ENCODE peak calls at places on chromosomes 11 and 22, in five cellular contexts. One of them, this sample, is unnamed.

GRCh38 chr11:84855846-84856245 is 771.3 kb downstream of the DLG2 start:
- DNase-seq in fibroblast of the aortic adventitia: peak
- DNase-seq in SK-N-SH: no peak
- DNase-seq in small intestine: no peak
- DNase-seq in mesenteric fat pad: no peak
- DNase-seq in this sample: no peak

GRCh38 chr11:17839973-17840611 is 105.5 kb downstream of the KCNC1 start:
- DNase-seq in fibroblast of the aortic adventitia: no peak
- DNase-seq in SK-N-SH: no peak
- DNase-seq in small intestine: no peak
- DNase-seq in mesenteric fat pad: no peak
- DNase-seq in this sample: no peak

GRCh38 chr22:47161631-47162030 is 399.2 kb downstream of the TBC1D22A start:
- DNase-seq in fibroblast of the aortic adventitia: no peak
- DNase-seq in SK-N-SH: no peak
- DNase-seq in small intestine: no peak
- DNase-seq in mesenteric fat pad: peak
- DNase-seq in this sample: peak

GRCh38 chr11:80505771-80506170 is 1064.9 kb upstream of the TENM4 start:
- DNase-seq in fibroblast of the aortic adventitia: no peak
- DNase-seq in SK-N-SH: no peak
- DNase-seq in small intestine: no peak
- DNase-seq in mesenteric fat pad: no peak
- DNase-seq in this sample: no peak

GRCh38 chr11:71996946-71997345 is 1.8 kb upstream of the IL18BP start:
- DNase-seq in fibroblast of the aortic adventitia: no peak
- DNase-seq in SK-N-SH: no peak
- DNase-seq in small intestine: no peak
- DNase-seq in mesenteric fat pad: no peak
- DNase-seq in this sample: peak

GRCh38 chr11:34209809-34210208 is 104.4 kb downstream of the NAT10 start:
- DNase-seq in fibroblast of the aortic adventitia: no peak
- DNase-seq in SK-N-SH: no peak
- DNase-seq in small intestine: peak
- DNase-seq in mesenteric fat pad: no peak
- DNase-seq in this sample: no peak

GRCh38 chr11:47442514-47442913 is 6.4 kb downstream of the RAPSN start:
- DNase-seq in fibroblast of the aortic adventitia: no peak
- DNase-seq in SK-N-SH: no peak
- DNase-seq in small intestine: no peak
- DNase-seq in mesenteric fat pad: no peak
- DNase-seq in this sample: no peak

GRCh38 chr11:96277696-96278038 is 65.3 kb downstream of the MAML2 start:
- DNase-seq in fibroblast of the aortic adventitia: no peak
- DNase-seq in SK-N-SH: no peak
- DNase-seq in small intestine: no peak
- DNase-seq in mesenteric fat pad: no peak
- DNase-seq in this sample: no peak

GRCh38 chr22:49134076-49134475 is 693.6 kb downstream of the BRD1 start:
- DNase-seq in fibroblast of the aortic adventitia: no peak
- DNase-seq in SK-N-SH: no peak
- DNase-seq in small intestine: no peak
- DNase-seq in mesenteric fat pad: peak
- DNase-seq in this sample: no peak

GRCh38 chr22:47308886-47309285 is 546.4 kb downstream of the TBC1D22A start:
- DNase-seq in fibroblast of the aortic adventitia: no peak
- DNase-seq in SK-N-SH: no peak
- DNase-seq in small intestine: no peak
- DNase-seq in mesenteric fat pad: peak
- DNase-seq in this sample: no peak

GRCh38 chr11:61516191-61516590 is 7.6 kb downstream of the LRRC10B start:
- DNase-seq in fibroblast of the aortic adventitia: no peak
- DNase-seq in SK-N-SH: no peak
- DNase-seq in small intestine: no peak
- DNase-seq in mesenteric fat pad: no peak
- DNase-seq in this sample: no peak

GRCh38 chr11:130711193-130711592 is 205.1 kb downstream of the SNX19 start:
- DNase-seq in fibroblast of the aortic adventitia: no peak
- DNase-seq in SK-N-SH: no peak
- DNase-seq in small intestine: no peak
- DNase-seq in mesenteric fat pad: no peak
- DNase-seq in this sample: no peak

GRCh38 chr11:70268526-70268925 is 2.0 kb upstream of the PPFIA1 start:
- DNase-seq in fibroblast of the aortic adventitia: no peak
- DNase-seq in SK-N-SH: no peak
- DNase-seq in small intestine: no peak
- DNase-seq in mesenteric fat pad: no peak
- DNase-seq in this sample: no peak

GRCh38 chr11:14645247-14645912 is 1.8 kb downstream of the PDE3B start:
- DNase-seq in fibroblast of the aortic adventitia: peak
- DNase-seq in SK-N-SH: peak
- DNase-seq in small intestine: peak
- DNase-seq in mesenteric fat pad: no peak
- DNase-seq in this sample: no peak

GRCh38 chr11:129705341-129705740 is 110.3 kb upstream of the TMEM45B start:
- DNase-seq in fibroblast of the aortic adventitia: no peak
- DNase-seq in SK-N-SH: no peak
- DNase-seq in small intestine: peak
- DNase-seq in mesenteric fat pad: peak
- DNase-seq in this sample: no peak

GRCh38 chr11:122863704-122864326 is 18.7 kb upstream of the JHY start:
- DNase-seq in fibroblast of the aortic adventitia: peak
- DNase-seq in SK-N-SH: peak
- DNase-seq in small intestine: peak
- DNase-seq in mesenteric fat pad: no peak
- DNase-seq in this sample: peak

GRCh38 chr22:18114495-18114894 is 3.9 kb downstream of the TUBA8 start:
- DNase-seq in fibroblast of the aortic adventitia: no peak
- DNase-seq in SK-N-SH: no peak
- DNase-seq in small intestine: no peak
- DNase-seq in mesenteric fat pad: no peak
- DNase-seq in this sample: no peak

GRCh38 chr11:29780756-29781155 is 236.1 kb downstream of the KCNA4 start:
- DNase-seq in fibroblast of the aortic adventitia: no peak
- DNase-seq in SK-N-SH: no peak
- DNase-seq in small intestine: no peak
- DNase-seq in mesenteric fat pad: no peak
- DNase-seq in this sample: no peak

GRCh38 chr11:130561441-130561881 is 113.0 kb downstream of the ADAMTS15 start:
- DNase-seq in fibroblast of the aortic adventitia: no peak
- DNase-seq in SK-N-SH: no peak
- DNase-seq in small intestine: no peak
- DNase-seq in mesenteric fat pad: no peak
- DNase-seq in this sample: no peak

GRCh38 chr11:15800121-15800800 is 556.1 kb downstream of the SOX6 start:
- DNase-seq in fibroblast of the aortic adventitia: peak
- DNase-seq in SK-N-SH: no peak
- DNase-seq in small intestine: peak
- DNase-seq in mesenteric fat pad: no peak
- DNase-seq in this sample: peak

GRCh38 chr11:10413268-10413667 is 41.8 kb upstream of the AMPD3 start:
- DNase-seq in fibroblast of the aortic adventitia: no peak
- DNase-seq in SK-N-SH: no peak
- DNase-seq in small intestine: peak
- DNase-seq in mesenteric fat pad: no peak
- DNase-seq in this sample: peak

GRCh38 chr11:72326151-72326842 is 82.3 kb upstream of the PHOX2A start:
- DNase-seq in fibroblast of the aortic adventitia: peak
- DNase-seq in SK-N-SH: peak
- DNase-seq in small intestine: no peak
- DNase-seq in mesenteric fat pad: no peak
- DNase-seq in this sample: no peak

GRCh38 chr11:13207665-13208594 is 69.7 kb upstream of the BMAL1 start:
- DNase-seq in fibroblast of the aortic adventitia: peak
- DNase-seq in SK-N-SH: no peak
- DNase-seq in small intestine: peak
- DNase-seq in mesenteric fat pad: no peak
- DNase-seq in this sample: peak

GRCh38 chr11:12981879-12982531 is 27.1 kb upstream of the RASSF10 start:
- DNase-seq in fibroblast of the aortic adventitia: peak
- DNase-seq in SK-N-SH: no peak
- DNase-seq in small intestine: peak
- DNase-seq in mesenteric fat pad: no peak
- DNase-seq in this sample: no peak

This sample was measured in transverse colon.